ENCODE peak calls at places on chromosomes 7 and 10, in five cellular contexts. T is H1, Y is H9, O is hepatocyte, R is HepG2. V is an unnamed sample.

GRCh38 chr10:75228834-75229233 is 6.9 kb downstream of the COMTD1 start:
- DNase-seq in T (no peak), Y (no peak), O (no peak), R (no peak), V (no peak)

GRCh38 chr7:116672596-116673503 is 854 bp downstream of the MET start:
- DNase-seq in T (no peak), Y (peak; percentile 37), O (peak; percentile 35), R (peak; percentile 9), V (peak; percentile 12)

GRCh38 chr10:74889662-74889998 is 63.2 kb downstream of the KAT6B start:
- DNase-seq in T (no peak), Y (no peak), O (no peak), R (no peak), V (no peak)

GRCh38 chr7:130721486-130722277 is 12.3 kb downstream of the KLF14 start:
- DNase-seq in T (no peak), Y (peak; percentile 81), O (peak; percentile 87), R (peak; percentile 49), V (peak; percentile 73)

GRCh38 chr7:4726051-4726450 is 44.0 kb downstream of the FOXK1 start:
- DNase-seq in T (no peak), Y (no peak), O (no peak), R (no peak), V (no peak)

GRCh38 chr7:108598858-108599257 is 29.2 kb downstream of the DNAJB9 start:
- DNase-seq in T (no peak), Y (no peak), O (no peak), R (no peak), V (no peak)

GRCh38 chr7:123133924-123134323 is 65.8 kb downstream of the SLC13A1 start:
- DNase-seq in T (no peak), Y (no peak), O (no peak), R (no peak), V (no peak)

GRCh38 chr7:412313-412710 is 107.3 kb downstream of the PDGFA start:
- DNase-seq in T (no peak), Y (no peak), O (no peak), R (no peak), V (no peak)

GRCh38 chr7:138979226-138979979 is 1.8 kb downstream of the KIAA1549 start:
- DNase-seq in T (no peak), Y (no peak), O (no peak), R (peak; percentile 26), V (no peak)

GRCh38 chr10:49163741-49164140 is 24.4 kb downstream of the TMEM273 start:
- DNase-seq in T (no peak), Y (no peak), O (no peak), R (no peak), V (no peak)

GRCh38 chr7:44244282-44244681 is 43.5 kb downstream of the YKT6 start:
- DNase-seq in T (no peak), Y (peak; percentile 66), O (no peak), R (no peak), V (peak; percentile 56)

GRCh38 chr7:7654964-7655363 is 14.4 kb downstream of the UMAD1 start:
- DNase-seq in T (no peak), Y (no peak), O (no peak), R (no peak), V (no peak)

GRCh38 chr7:25579688-25580075 is 351.4 kb upstream of the NPVF start:
- DNase-seq in T (no peak), Y (no peak), O (no peak), R (no peak), V (no peak)

GRCh38 chr7:111568419-111568818 is 6.1 kb upstream of the IMMP2L start:
- DNase-seq in T (no peak), Y (no peak), O (no peak), R (no peak), V (no peak)

GRCh38 chr7:129828989-129829676 is 123.6 kb downstream of the UBE2H start:
- DNase-seq in T (no peak), Y (peak; percentile 44), O (no peak), R (no peak), V (no peak)

GRCh38 chr7:24842449-24843241 is 85.4 kb upstream of the GSDME start:
- DNase-seq in T (no peak), Y (no peak), O (no peak), R (peak; percentile 93), V (no peak)

GRCh38 chr7:66739953-66740301 is 606 bp upstream of the RABGEF1 start:
- DNase-seq in T (no peak), Y (no peak), O (no peak), R (no peak), V (no peak)

GRCh38 chr10:8435186-8436055 is 380.9 kb downstream of the GATA3 start:
- DNase-seq in T (no peak), Y (no peak), O (no peak), R (no peak), V (no peak)

GRCh38 chr7:127704211-127704610 is 52.2 kb downstream of the SND1 start:
- DNase-seq in T (no peak), Y (no peak), O (no peak), R (no peak), V (no peak)

GRCh38 chr10:61937631-61938284 is 36.3 kb downstream of the ARID5B start:
- DNase-seq in T (no peak), Y (no peak), O (no peak), R (no peak), V (no peak)

GRCh38 chr10:89555688-89556445 is 20.5 kb upstream of the SLC16A12 start:
- DNase-seq in T (no peak), Y (no peak), O (peak; percentile 15), R (no peak), V (no peak)
- TF ChIP-seq CTCF in T (peak; percentile 33), Y (peak; percentile 48), O (no peak), R (peak; percentile 54), V (no peak)

DNA sequence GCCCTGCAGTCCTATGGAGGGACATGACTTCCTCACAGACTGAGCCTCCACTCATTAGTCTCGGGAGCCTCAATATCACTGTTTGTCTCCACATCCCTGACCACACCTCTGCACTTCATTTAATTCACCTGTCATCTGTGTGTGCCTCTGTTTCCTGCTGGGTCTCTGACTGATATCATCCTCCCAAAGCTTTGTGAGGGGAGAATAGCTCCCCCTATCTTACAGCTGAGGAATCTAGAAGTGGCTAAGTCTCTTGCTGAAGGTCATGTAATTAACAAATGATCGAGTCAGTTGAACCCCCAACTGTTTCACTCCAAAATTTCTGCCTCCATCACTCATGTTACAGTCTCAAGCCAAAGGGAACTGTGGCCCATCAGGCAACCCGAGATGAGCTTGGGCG is 5.5 kb upstream of the CPXM2 start:
- DNase-seq in T (no peak), Y (no peak), O (no peak), R (no peak), V (no peak)
- TF ChIP-seq CTCF in T (no peak), Y (peak; percentile 81), O (peak; percentile 17), R (no peak), V (no peak)

GRCh38 chr10:72692897-72693598 is 1.1 kb downstream of the MCU start:
- DNase-seq in T (no peak), Y (no peak), O (peak; percentile 14), R (no peak), V (no peak)

GRCh38 chr10:72693599-72693915 is 1.6 kb downstream of the MCU start:
- DNase-seq in T (no peak), Y (no peak), O (no peak), R (no peak), V (no peak)

GRCh38 chr10:72691470-72692056 is 380 bp upstream of the MCU start:
- DNase-seq in T (no peak), Y (peak; percentile 97), O (no peak), R (peak; percentile 92), V (no peak)

GRCh38 chr10:72690071-72690755 is 1.7 kb upstream of the MCU start:
- DNase-seq in T (no peak), Y (no peak), O (no peak), R (peak; percentile 37), V (peak; percentile 7)

GRCh38 chr10:72692057-72692891 is at the start of gene MCU:
- DNase-seq in T (peak; percentile 79), Y (peak; percentile 41), O (peak; percentile 97), R (no peak), V (peak; percentile 93)
- TF ChIP-seq CTCF in T (no peak), Y (no peak), O (no peak), R (no peak), V (no peak)

GRCh38 chr7:136006208-136006607 is 29.0 kb upstream of the MTPN start:
- DNase-seq in T (no peak), Y (no peak), O (no peak), R (no peak), V (no peak)

GRCh38 chr7:136014659-136015058 is 37.5 kb upstream of the MTPN start:
- DNase-seq in T (no peak), Y (no peak), O (no peak), R (no peak), V (no peak)

GRCh38 chr7:136004083-136004482 is 26.9 kb upstream of the MTPN start:
- DNase-seq in T (no peak), Y (no peak), O (no peak), R (no peak), V (no peak)

GRCh38 chr7:136012238-136012637 is 35.1 kb upstream of the MTPN start:
- DNase-seq in T (no peak), Y (no peak), O (no peak), R (no peak), V (no peak)

GRCh38 chr7:136009488-136010079 is 32.4 kb upstream of the MTPN start:
- DNase-seq in T (no peak), Y (no peak), O (peak; percentile 82), R (peak; percentile 16), V (peak; percentile 22)
- TF ChIP-seq CTCF in T (no peak), Y (peak; percentile 82), O (peak; percentile 85), R (peak; percentile 63), V (peak; percentile 79)